ENCODE peak calls at places on chromosomes 7 and 10, in four cellular contexts. P, H, S and N are unnamed samples. For H3K9me3, the result is how much of the 10 kb centered on the place peaks cover.

GRCh38 chr7:133550811-133551210 is 297.9 kb downstream of the EXOC4 start:
- DNase-seq in H (no peak), S (no peak), P (no peak), N (no peak)

GRCh38 chr10:27611209-27611608 is 107.1 kb downstream of the RAB18 start:
- DNase-seq in H (no peak), S (no peak), P (no peak), N (no peak)

GRCh38 chr7:75638607-75639070 is 100.1 kb downstream of the HIP1 start:
- DNase-seq in P (peak), H (peak), S (peak), N (no peak)

GRCh38 chr10:62512732-62513475 is 138.7 kb downstream of the ZNF365 start:
- DNase-seq in P (no peak), S (no peak), H (no peak), N (no peak)

GRCh38 chr7:38846280-38846679 is 62.7 kb downstream of the VPS41 start:
- DNase-seq in H (no peak), P (no peak), S (no peak), N (no peak)

GRCh38 chr10:3972460-3973366 is 187.7 kb upstream of the KLF6 start:
- DNase-seq in H (no peak), S (no peak), P (no peak), N (no peak)

GRCh38 chr10:131993298-131993674 is 11.6 kb upstream of the BNIP3 start:
- DNase-seq in H (no peak), S (no peak), P (no peak), N (no peak)

GRCh38 chr10:50310560-50311174 is 59.4 kb upstream of the ASAH2 start:
- DNase-seq in S (no peak), P (no peak), H (no peak), N (no peak)

GRCh38 chr10:119197921-119198320 is 9.4 kb upstream of the GRK5 start:
- DNase-seq in S (no peak), P (no peak), H (no peak), N (no peak)

GRCh38 chr10:35129185-35129674 is 2.6 kb downstream of the CREM start:
- DNase-seq in S (no peak), P (no peak), H (no peak), N (no peak)

GRCh38 chr10:120172371-120172770 is 279.8 kb downstream of the SEC23IP start:
- DNase-seq in P (no peak), S (no peak), H (no peak), N (no peak)

GRCh38 chr7:158076215-158076614 is 511.4 kb downstream of the PTPRN2 start:
- DNase-seq in S (no peak), H (no peak), P (no peak), N (no peak)

GRCh38 chr7:158076656-158077055 is 511.0 kb downstream of the PTPRN2 start:
- DNase-seq in H (no peak), P (no peak), S (no peak), N (no peak)

GRCh38 chr7:158080899-158081445 is 506.7 kb downstream of the PTPRN2 start:
- DNase-seq in P (no peak), H (no peak), S (no peak), N (no peak)

GRCh38 chr7:158077441-158077840 is 510.2 kb downstream of the PTPRN2 start:
- DNase-seq in P (no peak), H (no peak), S (no peak), N (no peak)

DNA sequence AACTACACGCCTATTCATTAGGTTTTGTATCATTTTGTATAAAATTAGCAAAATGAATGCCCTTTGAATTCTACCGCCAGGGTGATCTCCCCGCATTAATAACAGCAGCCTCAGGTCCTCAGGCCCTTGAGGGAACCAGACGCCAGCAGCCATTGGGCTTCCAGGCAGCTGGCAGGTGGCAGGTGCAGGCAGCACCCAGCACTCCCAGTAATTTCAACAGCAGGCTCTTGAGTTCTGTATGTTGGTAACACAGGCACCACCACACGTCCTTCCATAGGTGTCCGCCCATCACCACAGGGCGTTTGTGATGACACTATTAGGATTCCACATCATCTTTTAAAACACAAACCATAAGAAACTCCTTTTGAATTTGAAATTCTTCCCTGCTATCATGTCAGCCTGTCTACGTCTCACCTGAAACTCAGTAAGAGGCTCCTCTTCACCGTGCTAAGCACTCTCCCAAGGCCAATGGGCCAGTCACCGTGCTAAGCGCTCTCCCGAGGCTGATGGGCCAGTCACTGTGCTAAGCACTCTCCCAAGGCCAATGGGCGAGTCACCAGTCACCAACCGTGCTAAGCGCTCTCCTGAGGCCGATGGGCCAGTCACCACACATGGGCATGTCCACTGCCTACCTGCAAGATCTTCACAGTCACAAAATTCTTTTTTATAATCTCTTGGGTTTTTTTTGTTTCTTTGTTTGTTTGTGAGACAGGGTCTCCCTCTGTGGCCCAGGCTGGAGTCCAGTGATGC is 509.3 kb downstream of the PTPRN2 start:
- DNase-seq in P (no peak), S (no peak), H (no peak), N (no peak)
- H3K9me3 ChIP-seq in P (under half), S (under half), H (under half), N (under half)

GRCh38 chr7:157560258-157560654 is 223.5 kb downstream of the DNAJB6 start:
- DNase-seq in H (no peak), S (peak), P (no peak), N (no peak)

GRCh38 chr7:157558516-157558874 is 221.7 kb downstream of the DNAJB6 start:
- DNase-seq in P (no peak), H (no peak), S (peak), N (no peak)

GRCh38 chr7:157560710-157561522 is 224.1 kb downstream of the DNAJB6 start:
- DNase-seq in S (no peak), H (no peak), P (no peak), N (no peak)

GRCh38 chr7:157558875-157559595 is 222.2 kb downstream of the DNAJB6 start:
- DNase-seq in H (no peak), P (no peak), S (peak), N (no peak)

DNA sequence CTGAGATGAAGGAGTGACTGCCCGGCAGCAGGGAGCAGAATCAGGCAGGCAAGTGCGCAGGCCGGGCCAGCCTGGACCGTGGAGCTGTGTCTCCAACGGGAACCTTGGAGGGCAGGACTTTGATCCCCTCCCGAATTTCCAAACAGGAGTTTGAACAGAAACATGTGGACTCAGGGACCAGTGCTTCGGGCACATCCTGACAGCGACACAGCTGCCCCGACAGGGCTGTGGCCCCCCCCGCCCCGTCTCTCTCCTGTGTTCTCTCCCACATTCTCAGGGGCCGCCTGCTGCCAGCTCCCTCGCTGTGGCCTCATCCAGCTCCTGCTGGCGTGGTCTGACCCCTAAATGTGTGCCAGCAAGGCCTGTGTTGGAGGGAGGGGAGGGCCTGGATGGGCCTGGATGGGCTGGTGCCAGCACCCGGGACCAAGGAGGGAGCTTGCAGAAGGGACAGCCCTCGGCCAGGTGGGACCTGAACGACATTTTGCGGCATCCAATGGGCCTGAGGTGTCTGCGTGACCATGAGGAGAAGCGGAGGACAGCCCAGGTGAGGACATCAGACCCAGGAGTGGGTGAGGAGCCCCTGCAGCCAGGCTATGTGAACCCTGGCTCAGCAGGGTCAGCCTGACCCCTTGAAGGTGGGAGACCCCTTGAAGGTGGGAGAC is 222.9 kb downstream of the DNAJB6 start:
- DNase-seq in S (peak), P (no peak), H (no peak), N (no peak)
- H3K9me3 ChIP-seq in S (under half), P (under half), H (under half), N (under half)

GRCh38 chr7:140653319-140654108 is 12.9 kb upstream of the DENND2A start:
- DNase-seq in H (peak), S (no peak), P (no peak), N (no peak)
- H3K9me3 ChIP-seq in H (under half), S (under half), P (under half), N (under half)

GRCh38 chr7:57177856-57178767 is 45.9 kb upstream of the ZNF479 start:
- DNase-seq in P (no peak), S (no peak), H (no peak), N (no peak)
- H3K9me3 ChIP-seq in P (under half), S (under half), H (under half), N (under half)

GRCh38 chr7:71343039-71343438 is 211.1 kb downstream of the GALNT17 start:
- DNase-seq in S (no peak), P (no peak), H (no peak), N (no peak)
- H3K9me3 ChIP-seq in S (under half), P (under half), H (under half), N (under half)

DNA sequence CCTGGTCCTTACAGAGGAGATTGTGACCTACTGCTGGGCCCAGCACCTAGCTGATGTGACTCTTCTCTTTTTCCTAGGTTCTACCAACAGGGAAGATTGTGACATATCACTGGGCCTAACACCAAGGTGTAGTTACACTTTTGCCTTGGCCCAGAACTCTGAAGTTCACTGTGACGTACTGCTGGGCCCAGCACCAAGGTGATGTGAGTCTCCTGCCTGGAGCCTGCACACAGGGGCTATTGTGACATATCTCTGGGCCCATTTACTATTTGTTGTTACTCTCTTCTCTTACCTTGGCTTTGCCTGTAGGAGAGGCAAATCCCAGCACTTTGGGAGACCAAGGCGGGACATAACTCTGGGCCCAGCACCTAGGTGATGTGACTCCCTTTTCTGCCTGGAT is 23.1 kb upstream of the ZNF107 start:
- DNase-seq in H (no peak), P (no peak), S (no peak), N (no peak)
- H3K9me3 ChIP-seq in H (under half), P (under half), S (under half), N (under half)

GRCh38 chr10:37704566-37704965 is 152.8 kb downstream of the ZNF248 start:
- DNase-seq in S (peak), H (no peak), P (no peak), N (no peak)

GRCh38 chr10:37703833-37704382 is 153.5 kb downstream of the ZNF248 start:
- DNase-seq in S (no peak), H (no peak), P (no peak), N (no peak)

GRCh38 chr10:37701781-37702493 is 155.5 kb downstream of the ZNF248 start:
- DNase-seq in P (no peak), S (no peak), H (no peak), N (no peak)

GRCh38 chr10:37700886-37701780 is 156.3 kb downstream of the ZNF248 start:
- DNase-seq in S (no peak), H (no peak), P (no peak), N (no peak)

DNA sequence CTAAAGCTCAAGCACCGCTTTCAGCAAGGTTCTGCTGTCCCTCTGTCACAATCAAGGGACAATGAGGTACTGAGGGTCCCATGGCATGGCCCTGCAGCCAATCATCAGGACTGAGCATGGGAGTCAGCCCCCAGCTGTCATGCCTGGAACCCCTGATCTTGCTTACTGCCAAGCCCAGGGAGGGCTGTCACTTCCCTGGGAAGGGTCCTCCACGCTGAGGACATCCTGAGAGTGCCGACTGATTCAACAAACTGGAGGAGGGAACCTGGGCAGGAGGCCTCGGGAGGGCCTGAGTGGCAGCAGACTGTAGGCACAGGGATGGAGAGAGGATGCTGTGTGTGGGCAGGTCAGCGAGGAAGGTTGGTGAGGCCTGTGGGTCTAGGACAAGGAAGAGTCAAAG is 154.3 kb downstream of the ZNF248 start:
- DNase-seq in H (no peak), S (no peak), P (no peak), N (no peak)
- H3K9me3 ChIP-seq in H (under half), S (under half), P (under half), N (under half)

GRCh38 chr7:158024881-158025280 is 562.7 kb downstream of the PTPRN2 start:
- DNase-seq in H (no peak), P (no peak), S (no peak), N (no peak)
- H3K9me3 ChIP-seq in H (under half), P (under half), S (under half), N (under half)

GRCh38 chr7:30112103-30112713 is 22.6 kb upstream of the MTURN start:
- DNase-seq in P (no peak), S (no peak), H (no peak), N (no peak)
- H3K9me3 ChIP-seq in P (under half), S (under half), H (under half), N (under half)